ENCODE peak calls at places on chromosomes 16 and 17, in ten cellular contexts. One of them, this sample, is unnamed.

GRCh38 chr17:74775409-74776043 is 619 bp downstream of the NAT9 start:
- DNase-seq in CD8-positive, alpha-beta memory T cell: no peak
- DNase-seq in sciatic nerve: no peak
- DNase-seq in EL: no peak
- DNase-seq in Ammon's horn: no peak
- DNase-seq in astrocyte of the cerebellum: no peak
- DNase-seq in NCI-H1436 treated with DMSO at 0.1 percent for 48 hours: no peak
- DNase-seq in effector memory CD4-positive, alpha-beta T cell: no peak
- DNase-seq in HCEC 1CT: no peak
- DNase-seq in T-helper 1 cell: no peak
- DNase-seq in this sample: no peak

GRCh38 chr16:46929378-46930332 is 43.8 kb downstream of the DNAJA2 start:
- DNase-seq in Ammon's horn: peak; percentile 88
- DNase-seq in EL: peak; percentile 62
- DNase-seq in effector memory CD4-positive, alpha-beta T cell: peak; percentile 27
- DNase-seq in T-helper 1 cell: peak; percentile 23
- DNase-seq in astrocyte of the cerebellum: peak; percentile 11
- DNase-seq in HCEC 1CT: peak; percentile 28
- DNase-seq in sciatic nerve: peak; percentile 83
- DNase-seq in CD8-positive, alpha-beta memory T cell: peak; percentile 42
- DNase-seq in NCI-H1436 treated with DMSO at 0.1 percent for 48 hours: no peak
- DNase-seq in this sample: peak; percentile 88

GRCh38 chr16:8109510-8110369 is 480.6 kb downstream of the TMEM114 start:
- DNase-seq in CD8-positive, alpha-beta memory T cell: no peak
- DNase-seq in effector memory CD4-positive, alpha-beta T cell: no peak
- DNase-seq in Ammon's horn: no peak
- DNase-seq in NCI-H1436 treated with DMSO at 0.1 percent for 48 hours: no peak
- DNase-seq in EL: no peak
- DNase-seq in T-helper 1 cell: no peak
- DNase-seq in astrocyte of the cerebellum: no peak
- DNase-seq in HCEC 1CT: no peak
- DNase-seq in sciatic nerve: no peak
- DNase-seq in this sample: no peak

GRCh38 chr17:21282231-21282630 is 2.3 kb upstream of the MAP2K3 start:
- DNase-seq in sciatic nerve: no peak
- DNase-seq in CD8-positive, alpha-beta memory T cell: no peak
- DNase-seq in HCEC 1CT: peak; percentile 97
- DNase-seq in EL: peak; percentile 99
- DNase-seq in Ammon's horn: no peak
- DNase-seq in T-helper 1 cell: no peak
- DNase-seq in astrocyte of the cerebellum: peak; percentile 86
- DNase-seq in NCI-H1436 treated with DMSO at 0.1 percent for 48 hours: no peak
- DNase-seq in effector memory CD4-positive, alpha-beta T cell: no peak
- DNase-seq in this sample: peak; percentile 92

GRCh38 chr16:24771779-24772157 is 42.3 kb downstream of the TNRC6A start:
- DNase-seq in effector memory CD4-positive, alpha-beta T cell: no peak
- DNase-seq in Ammon's horn: no peak
- DNase-seq in NCI-H1436 treated with DMSO at 0.1 percent for 48 hours: no peak
- DNase-seq in HCEC 1CT: no peak
- DNase-seq in sciatic nerve: no peak
- DNase-seq in T-helper 1 cell: no peak
- DNase-seq in CD8-positive, alpha-beta memory T cell: no peak
- DNase-seq in EL: no peak
- DNase-seq in astrocyte of the cerebellum: no peak
- DNase-seq in this sample: no peak

GRCh38 chr16:70646260-70647241 is at the start of gene IL34:
- DNase-seq in astrocyte of the cerebellum: no peak
- DNase-seq in sciatic nerve: peak; percentile 64
- DNase-seq in T-helper 1 cell: no peak
- DNase-seq in HCEC 1CT: no peak
- DNase-seq in Ammon's horn: no peak
- DNase-seq in effector memory CD4-positive, alpha-beta T cell: no peak
- DNase-seq in CD8-positive, alpha-beta memory T cell: no peak
- DNase-seq in EL: no peak
- DNase-seq in NCI-H1436 treated with DMSO at 0.1 percent for 48 hours: no peak
- DNase-seq in this sample: peak; percentile 82

GRCh38 chr16:25097304-25097988 is 14.1 kb upstream of the LCMT1 start:
- DNase-seq in EL: peak; percentile 81
- DNase-seq in sciatic nerve: no peak
- DNase-seq in Ammon's horn: no peak
- DNase-seq in T-helper 1 cell: no peak
- DNase-seq in HCEC 1CT: peak; percentile 61
- DNase-seq in effector memory CD4-positive, alpha-beta T cell: no peak
- DNase-seq in astrocyte of the cerebellum: no peak
- DNase-seq in NCI-H1436 treated with DMSO at 0.1 percent for 48 hours: no peak
- DNase-seq in CD8-positive, alpha-beta memory T cell: no peak
- DNase-seq in this sample: no peak

GRCh38 chr17:8175795-8176196 is 384 bp downstream of the TMEM107 start:
- DNase-seq in Ammon's horn: no peak
- DNase-seq in EL: peak; percentile 47
- DNase-seq in NCI-H1436 treated with DMSO at 0.1 percent for 48 hours: no peak
- DNase-seq in CD8-positive, alpha-beta memory T cell: no peak
- DNase-seq in sciatic nerve: no peak
- DNase-seq in HCEC 1CT: no peak
- DNase-seq in astrocyte of the cerebellum: no peak
- DNase-seq in T-helper 1 cell: no peak
- DNase-seq in effector memory CD4-positive, alpha-beta T cell: no peak
- DNase-seq in this sample: no peak

GRCh38 chr16:74651841-74652240 is 14.8 kb downstream of the RFWD3 start:
- DNase-seq in EL: no peak
- DNase-seq in effector memory CD4-positive, alpha-beta T cell: no peak
- DNase-seq in NCI-H1436 treated with DMSO at 0.1 percent for 48 hours: no peak
- DNase-seq in Ammon's horn: no peak
- DNase-seq in CD8-positive, alpha-beta memory T cell: no peak
- DNase-seq in astrocyte of the cerebellum: no peak
- DNase-seq in sciatic nerve: no peak
- DNase-seq in HCEC 1CT: no peak
- DNase-seq in T-helper 1 cell: no peak
- DNase-seq in this sample: no peak

GRCh38 chr17:1511756-1512321 is 4.6 kb downstream of the INPP5K start:
- DNase-seq in astrocyte of the cerebellum: no peak
- DNase-seq in Ammon's horn: peak; percentile 43
- DNase-seq in NCI-H1436 treated with DMSO at 0.1 percent for 48 hours: no peak
- DNase-seq in EL: no peak
- DNase-seq in T-helper 1 cell: no peak
- DNase-seq in CD8-positive, alpha-beta memory T cell: no peak
- DNase-seq in sciatic nerve: no peak
- DNase-seq in effector memory CD4-positive, alpha-beta T cell: no peak
- DNase-seq in HCEC 1CT: no peak
- DNase-seq in this sample: no peak

GRCh38 chr16:7211781-7212180 is 120.9 kb upstream of the RBFOX1 start:
- DNase-seq in effector memory CD4-positive, alpha-beta T cell: no peak
- DNase-seq in EL: no peak
- DNase-seq in sciatic nerve: no peak
- DNase-seq in astrocyte of the cerebellum: no peak
- DNase-seq in CD8-positive, alpha-beta memory T cell: no peak
- DNase-seq in HCEC 1CT: no peak
- DNase-seq in Ammon's horn: no peak
- DNase-seq in T-helper 1 cell: no peak
- DNase-seq in NCI-H1436 treated with DMSO at 0.1 percent for 48 hours: no peak
- DNase-seq in this sample: no peak

GRCh38 chr16:68356919-68357286 is 46.1 kb downstream of the PRMT7 start:
- DNase-seq in astrocyte of the cerebellum: no peak
- DNase-seq in EL: peak; percentile 35
- DNase-seq in NCI-H1436 treated with DMSO at 0.1 percent for 48 hours: no peak
- DNase-seq in HCEC 1CT: no peak
- DNase-seq in T-helper 1 cell: no peak
- DNase-seq in Ammon's horn: no peak
- DNase-seq in CD8-positive, alpha-beta memory T cell: no peak
- DNase-seq in effector memory CD4-positive, alpha-beta T cell: no peak
- DNase-seq in sciatic nerve: no peak
- DNase-seq in this sample: no peak

GRCh38 chr17:11031787-11032186 is 193.9 kb upstream of the PIRT start:
- DNase-seq in sciatic nerve: no peak
- DNase-seq in EL: no peak
- DNase-seq in HCEC 1CT: no peak
- DNase-seq in NCI-H1436 treated with DMSO at 0.1 percent for 48 hours: no peak
- DNase-seq in T-helper 1 cell: no peak
- DNase-seq in CD8-positive, alpha-beta memory T cell: no peak
- DNase-seq in astrocyte of the cerebellum: no peak
- DNase-seq in Ammon's horn: no peak
- DNase-seq in effector memory CD4-positive, alpha-beta T cell: no peak
- DNase-seq in this sample: no peak

GRCh38 chr17:43928606-43929005 is 13.7 kb downstream of the PPY start:
- DNase-seq in sciatic nerve: no peak
- DNase-seq in effector memory CD4-positive, alpha-beta T cell: no peak
- DNase-seq in Ammon's horn: no peak
- DNase-seq in CD8-positive, alpha-beta memory T cell: no peak
- DNase-seq in T-helper 1 cell: no peak
- DNase-seq in NCI-H1436 treated with DMSO at 0.1 percent for 48 hours: no peak
- DNase-seq in astrocyte of the cerebellum: no peak
- DNase-seq in EL: no peak
- DNase-seq in HCEC 1CT: no peak
- DNase-seq in this sample: no peak

GRCh38 chr17:12794919-12795517 is 5.7 kb downstream of the ARHGAP44 start:
- DNase-seq in HCEC 1CT: no peak
- DNase-seq in T-helper 1 cell: no peak
- DNase-seq in NCI-H1436 treated with DMSO at 0.1 percent for 48 hours: no peak
- DNase-seq in astrocyte of the cerebellum: no peak
- DNase-seq in sciatic nerve: no peak
- DNase-seq in Ammon's horn: no peak
- DNase-seq in CD8-positive, alpha-beta memory T cell: no peak
- DNase-seq in effector memory CD4-positive, alpha-beta T cell: no peak
- DNase-seq in EL: no peak
- DNase-seq in this sample: no peak

GRCh38 chr16:383326-384020 is 1.7 kb upstream of the PGAP6 start:
- DNase-seq in CD8-positive, alpha-beta memory T cell: peak; percentile 33
- DNase-seq in T-helper 1 cell: no peak
- DNase-seq in NCI-H1436 treated with DMSO at 0.1 percent for 48 hours: no peak
- DNase-seq in HCEC 1CT: no peak
- DNase-seq in sciatic nerve: peak; percentile 62
- DNase-seq in effector memory CD4-positive, alpha-beta T cell: peak; percentile 49
- DNase-seq in astrocyte of the cerebellum: no peak
- DNase-seq in EL: no peak
- DNase-seq in Ammon's horn: no peak
- DNase-seq in this sample: no peak

GRCh38 chr16:49740190-49740589 is 115.7 kb downstream of the ZNF423 start:
- DNase-seq in EL: no peak
- DNase-seq in CD8-positive, alpha-beta memory T cell: no peak
- DNase-seq in T-helper 1 cell: no peak
- DNase-seq in NCI-H1436 treated with DMSO at 0.1 percent for 48 hours: no peak
- DNase-seq in HCEC 1CT: no peak
- DNase-seq in astrocyte of the cerebellum: no peak
- DNase-seq in effector memory CD4-positive, alpha-beta T cell: no peak
- DNase-seq in sciatic nerve: no peak
- DNase-seq in Ammon's horn: no peak
- DNase-seq in this sample: no peak

GRCh38 chr17:63029520-63029919 is 63.5 kb downstream of the TANC2 start:
- DNase-seq in HCEC 1CT: peak; percentile 84
- DNase-seq in NCI-H1436 treated with DMSO at 0.1 percent for 48 hours: no peak
- DNase-seq in T-helper 1 cell: no peak
- DNase-seq in astrocyte of the cerebellum: no peak
- DNase-seq in effector memory CD4-positive, alpha-beta T cell: no peak
- DNase-seq in EL: peak; percentile 79
- DNase-seq in Ammon's horn: no peak
- DNase-seq in CD8-positive, alpha-beta memory T cell: no peak
- DNase-seq in sciatic nerve: no peak
- DNase-seq in this sample: no peak

This sample was measured in posterior vena cava.